ENCODE peak calls at places on chromosomes 16 and 17, in five cellular contexts. One of them, this sample, is unnamed.

GRCh38 chr16:17775061-17775460 is 304.3 kb upstream of the XYLT1 start:
- DNase-seq in substantia nigra: no peak
- DNase-seq in anterior cingulate cortex: no peak
- DNase-seq in brain microvascular endothelial cell: peak
- DNase-seq in NCI-H1092 treated with DMSO at 0.1 percent for 48 hours: no peak
- DNase-seq in this sample: no peak

GRCh38 chr17:82338858-82339633 is 5.5 kb upstream of the SECTM1 start:
- DNase-seq in NCI-H1092 treated with DMSO at 0.1 percent for 48 hours: no peak
- DNase-seq in substantia nigra: no peak
- DNase-seq in brain microvascular endothelial cell: peak
- DNase-seq in anterior cingulate cortex: no peak
- DNase-seq in this sample: peak

GRCh38 chr16:87581867-87582220 is 20.5 kb upstream of the JPH3 start:
- DNase-seq in brain microvascular endothelial cell: peak
- DNase-seq in anterior cingulate cortex: no peak
- DNase-seq in substantia nigra: no peak
- DNase-seq in NCI-H1092 treated with DMSO at 0.1 percent for 48 hours: no peak
- DNase-seq in this sample: peak

GRCh38 chr17:28751600-28752366 is 8.0 kb downstream of the TRAF4 start:
- DNase-seq in substantia nigra: no peak
- DNase-seq in brain microvascular endothelial cell: no peak
- DNase-seq in anterior cingulate cortex: no peak
- DNase-seq in NCI-H1092 treated with DMSO at 0.1 percent for 48 hours: no peak
- DNase-seq in this sample: no peak

GRCh38 chr16:10935491-10935890 is 6.8 kb downstream of the DEXI start:
- DNase-seq in anterior cingulate cortex: no peak
- DNase-seq in brain microvascular endothelial cell: no peak
- DNase-seq in NCI-H1092 treated with DMSO at 0.1 percent for 48 hours: peak
- DNase-seq in substantia nigra: no peak
- DNase-seq in this sample: no peak

GRCh38 chr17:57091186-57091618 is 6.2 kb downstream of the AKAP1 start:
- DNase-seq in NCI-H1092 treated with DMSO at 0.1 percent for 48 hours: no peak
- DNase-seq in anterior cingulate cortex: peak
- DNase-seq in brain microvascular endothelial cell: no peak
- DNase-seq in substantia nigra: no peak
- DNase-seq in this sample: no peak

GRCh38 chr17:50766222-50767023 is 895 bp downstream of the ANKRD40CL start:
- DNase-seq in NCI-H1092 treated with DMSO at 0.1 percent for 48 hours: no peak
- DNase-seq in anterior cingulate cortex: no peak
- DNase-seq in brain microvascular endothelial cell: no peak
- DNase-seq in substantia nigra: no peak
- DNase-seq in this sample: no peak

GRCh38 chr17:35022536-35023063 is 40.9 kb downstream of the RFFL start:
- DNase-seq in substantia nigra: peak
- DNase-seq in NCI-H1092 treated with DMSO at 0.1 percent for 48 hours: peak
- DNase-seq in brain microvascular endothelial cell: peak
- DNase-seq in anterior cingulate cortex: peak
- DNase-seq in this sample: peak

GRCh38 chr17:62666061-62666800 is 38.8 kb downstream of the MRC2 start:
- DNase-seq in brain microvascular endothelial cell: no peak
- DNase-seq in substantia nigra: no peak
- DNase-seq in anterior cingulate cortex: no peak
- DNase-seq in NCI-H1092 treated with DMSO at 0.1 percent for 48 hours: no peak
- DNase-seq in this sample: no peak

This sample was measured in HFFc6.